ENCODE peak calls at places on chromosomes 3 and 15, in five cellular contexts. R, Q, F, C and X are unnamed samples.

GRCh38 chr3:17182158-17182557 is 297.4 kb downstream of the PLCL2 start:
- DNase-seq in C (peak), Q (no peak), R (no peak), F (peak), X (no peak)

GRCh38 chr3:9373443-9373842 is 10.6 kb downstream of the THUMPD3 start:
- DNase-seq in Q (no peak), R (no peak), F (no peak), C (no peak), X (no peak)

GRCh38 chr3:41881233-41881821 is 80.6 kb downstream of the ULK4 start:
- DNase-seq in Q (no peak), C (peak), F (peak), R (peak), X (no peak)

GRCh38 chr3:38597502-38598060 is 51.9 kb downstream of the SCN5A start:
- DNase-seq in R (no peak), C (no peak), Q (no peak), F (no peak), X (no peak)

GRCh38 chr3:150746791-150747590 is 16.0 kb downstream of the SIAH2 start:
- DNase-seq in F (no peak), R (no peak), C (peak), Q (no peak), X (no peak)

GRCh38 chr3:143585720-143586456 is 262.4 kb downstream of the SLC9A9 start:
- DNase-seq in C (peak), R (no peak), F (no peak), Q (no peak), X (no peak)

GRCh38 chr3:10706156-10707088 is 109.6 kb upstream of the SLC6A11 start:
- DNase-seq in F (no peak), R (no peak), C (no peak), Q (no peak), X (no peak)

GRCh38 chr15:55357774-55358173 is 38.8 kb downstream of the PIGB start:
- DNase-seq in F (peak), Q (no peak), C (peak), R (no peak), X (peak)

DNA sequence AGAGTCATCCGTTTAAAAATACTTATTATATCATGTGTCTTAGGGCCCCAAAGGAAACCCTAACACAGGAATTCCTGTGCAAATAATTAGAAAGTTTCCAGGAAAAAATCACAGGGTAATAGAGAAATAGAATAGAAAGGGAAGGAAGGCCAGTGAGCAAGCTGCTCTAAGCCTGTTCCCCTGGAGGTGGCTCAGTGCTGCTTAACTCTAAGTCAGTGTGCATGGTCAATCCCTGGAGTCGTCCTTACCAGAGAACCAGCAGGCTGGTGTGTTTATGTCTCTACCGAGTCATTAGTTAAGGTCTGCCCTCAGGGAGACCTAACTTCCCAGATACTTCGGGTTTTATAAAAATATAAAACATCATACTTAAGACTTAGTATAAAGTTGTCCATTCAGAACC is 21.0 kb upstream of the MCF2L2 start:
- DNase-seq in Q (no peak), R (peak), F (peak), C (peak), X (no peak)
- H3K4me3 ChIP-seq in Q (peak), R (peak), F (peak), C (peak), X (no peak)

GRCh38 chr15:67267440-67267839 is 12.9 kb downstream of the IQCH start:
- DNase-seq in R (no peak), F (no peak), C (no peak), Q (no peak), X (no peak)

GRCh38 chr15:67274236-67274635 is 19.6 kb downstream of the IQCH start:
- DNase-seq in F (no peak), R (no peak), C (no peak), Q (no peak), X (no peak)

GRCh38 chr15:67266870-67267269 is 12.3 kb downstream of the IQCH start:
- DNase-seq in Q (no peak), R (no peak), C (no peak), F (no peak), X (no peak)

DNA sequence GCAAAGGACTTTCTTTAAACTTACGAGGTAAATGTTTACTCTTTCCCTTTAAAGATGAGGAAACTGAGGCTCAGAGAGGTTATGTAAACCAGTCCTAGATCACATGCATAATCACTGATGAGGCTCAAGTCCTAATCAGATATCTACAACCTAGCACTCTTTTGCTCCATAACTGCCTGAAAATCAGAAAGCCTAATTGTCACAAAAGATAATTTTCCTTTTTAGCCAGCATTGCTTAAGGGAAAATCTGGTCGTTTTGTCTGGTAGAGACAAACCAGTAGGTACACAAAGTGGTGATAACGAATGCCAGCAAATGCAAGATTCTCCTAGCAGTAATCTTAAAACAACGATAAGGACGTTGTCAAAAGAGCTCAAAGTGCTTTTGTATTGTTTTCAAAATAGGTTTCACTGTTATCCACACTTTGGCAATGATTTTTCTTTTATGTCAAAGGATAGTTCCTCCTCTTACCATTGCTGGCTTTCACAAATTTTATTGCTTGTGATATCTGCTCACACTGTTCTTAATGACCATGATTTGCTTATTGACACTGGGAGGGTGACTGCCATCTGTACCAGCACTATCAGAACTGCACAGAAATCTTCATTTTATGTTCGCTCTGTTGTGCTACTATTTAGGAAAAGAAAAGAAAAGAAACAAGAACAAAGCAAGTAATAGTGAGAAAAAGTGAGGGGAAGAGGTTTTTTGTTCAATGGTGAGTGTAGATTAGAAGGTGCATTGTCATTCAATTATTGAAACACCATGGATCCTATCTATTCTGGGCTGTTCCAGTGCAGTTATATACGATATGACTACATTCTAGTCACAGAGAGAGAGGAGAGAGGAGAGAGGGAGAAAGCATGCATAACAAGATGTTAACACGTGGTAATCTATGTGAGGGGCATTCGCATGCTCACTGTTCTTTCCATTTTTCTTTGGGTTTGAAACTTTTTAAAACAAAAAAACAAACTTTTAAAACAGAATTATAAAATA is 13.7 kb downstream of the IQCH start:
- DNase-seq in C (no peak), F (no peak), Q (no peak), R (no peak), X (no peak)
- H3K4me3 ChIP-seq in C (no peak), F (no peak), Q (no peak), R (no peak), X (no peak)

DNA sequence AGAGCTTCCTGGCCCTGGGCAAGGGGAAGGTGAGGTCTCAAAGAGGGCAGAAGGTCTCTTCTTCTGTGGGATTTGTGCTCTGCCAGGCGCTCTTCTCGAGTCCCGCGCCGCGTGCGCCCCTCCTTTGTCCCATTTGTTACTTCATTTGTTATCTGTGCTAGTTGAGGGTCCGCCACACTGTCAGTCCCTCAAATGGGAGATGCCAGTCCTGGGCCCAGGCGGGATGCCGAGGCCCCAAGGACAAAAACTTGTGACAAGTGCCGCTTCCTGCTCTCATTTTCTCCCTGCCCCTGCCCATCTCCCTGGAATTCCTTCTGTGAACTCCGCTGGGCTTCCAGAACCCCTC is 1.5 kb downstream of the ST8SIA2 start:
- DNase-seq in F (no peak), Q (no peak), C (no peak), R (no peak), X (no peak)
- H3K4me3 ChIP-seq in F (peak), Q (peak), C (no peak), R (peak), X (no peak)

GRCh38 chr3:98901465-98902174 is at the start of gene DCBLD2:
- DNase-seq in C (peak), R (peak), Q (peak), F (peak), X (peak)

GRCh38 chr3:98901032-98901464 is 447 bp downstream of the DCBLD2 start:
- DNase-seq in C (peak), R (peak), Q (peak), F (peak), X (no peak)

GRCh38 chr3:98903705-98904481 is 2.4 kb upstream of the DCBLD2 start:
- DNase-seq in R (no peak), C (no peak), Q (no peak), F (no peak), X (no peak)

GRCh38 chr3:98902341-98902740 is 846 bp upstream of the DCBLD2 start:
- DNase-seq in R (no peak), F (no peak), Q (no peak), C (no peak), X (no peak)

DNA sequence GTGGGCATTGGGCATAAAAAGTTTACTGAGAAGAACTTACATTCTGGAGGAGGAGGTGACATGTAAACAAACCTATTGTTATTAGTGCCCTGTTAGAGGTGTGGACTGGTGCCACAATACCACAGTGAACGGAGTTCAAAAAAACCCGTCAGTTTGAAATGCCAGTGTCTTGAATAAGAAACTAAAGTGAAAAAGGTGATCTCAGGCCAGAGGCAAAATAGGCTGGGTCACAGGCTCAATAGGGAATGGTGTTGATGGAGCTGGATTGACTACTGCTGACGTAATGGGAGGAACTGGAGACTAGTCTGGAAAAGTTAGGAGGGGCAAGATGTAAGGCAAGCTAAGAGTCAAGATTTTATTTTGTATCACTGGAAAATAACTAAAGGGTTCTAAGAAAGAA is 1.6 kb upstream of the DCBLD2 start:
- DNase-seq in Q (no peak), R (no peak), C (no peak), F (no peak), X (no peak)
- H3K4me3 ChIP-seq in Q (peak), R (no peak), C (no peak), F (no peak), X (no peak)

DNA sequence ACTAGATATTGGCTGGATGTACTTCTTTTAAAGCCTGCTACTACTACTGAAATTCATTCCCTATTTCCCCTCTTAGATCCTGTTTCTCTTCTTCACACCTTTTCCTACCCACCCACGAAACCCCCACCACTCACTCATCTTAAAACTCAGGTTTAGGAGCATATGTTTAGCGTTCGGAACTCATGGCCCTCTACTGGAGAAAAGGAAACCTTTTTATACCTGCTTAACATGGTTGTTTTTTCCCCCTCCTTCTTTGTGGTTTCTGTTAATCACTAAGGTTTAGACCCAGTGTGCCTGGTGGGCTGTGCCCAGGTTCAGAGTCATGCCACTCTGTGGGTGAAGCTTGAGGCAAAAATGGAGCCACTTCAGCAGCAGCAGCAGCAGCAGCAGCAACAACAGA is 2.6 kb downstream of the ARID3B start:
- DNase-seq in Q (no peak), R (no peak), C (no peak), F (no peak), X (no peak)
- H3K4me3 ChIP-seq in Q (no peak), R (no peak), C (no peak), F (peak), X (no peak)